ENCODE peak calls at places on chromosome X, in four cellular contexts. O is activated CD8-positive, alpha-beta memory T cell treated with anti-CD3 and anti-CD28 coated beads for 1 hour; W is mesendoderm; F is HT1080. X is an unnamed sample.

GRCh38 chrX:56800307-56800706 is 71.3 kb downstream of the NBDY start:
- DNase-seq in O (no peak), W (no peak), F (no peak), X (no peak)

GRCh38 chrX:20218809-20219505 is 47.8 kb downstream of the RPS6KA3 start:
- DNase-seq in O (no peak), W (peak), F (no peak), X (no peak)

GRCh38 chrX:154750301-154751120 is at the start of gene GAB3:
- DNase-seq in O (peak), W (peak), F (no peak), X (no peak)

GRCh38 chrX:29652484-29652883 is 562.9 kb upstream of the MAGEB2 start:
- DNase-seq in O (no peak), W (peak), F (peak), X (no peak)

GRCh38 chrX:41692162-41692749 is 3.5 kb downstream of the GPR34 start:
- DNase-seq in O (no peak), W (no peak), F (no peak), X (no peak)

GRCh38 chrX:154457491-154458115 is 478 bp upstream of the PLXNA3 start:
- DNase-seq in O (peak), W (peak), F (peak), X (no peak)

GRCh38 chrX:115606861-115607260 is 45.9 kb downstream of the PLS3 start:
- DNase-seq in O (no peak), W (peak), F (no peak), X (no peak)

GRCh38 chrX:30888526-30889146 is 418 bp downstream of the TAB3 start:
- DNase-seq in O (no peak), W (no peak), F (no peak), X (no peak)

GRCh38 chrX:14362731-14363130 is 166.6 kb upstream of the GLRA2 start:
- DNase-seq in O (no peak), W (no peak), F (peak), X (no peak)

GRCh38 chrX:46203115-46203514 is 342.1 kb downstream of the ZNF674 start:
- DNase-seq in O (no peak), W (no peak), F (no peak), X (no peak)

GRCh38 chrX:151962034-151962433 is 12.4 kb downstream of the GABRE start:
- DNase-seq in O (no peak), W (no peak), F (no peak), X (no peak)

GRCh38 chrX:19697416-19697815 is 182.1 kb upstream of the MAP3K15 start:
- DNase-seq in O (no peak), W (no peak), F (peak), X (no peak)

GRCh38 chrX:68927178-68927577 is 98.4 kb downstream of the EFNB1 start:
- DNase-seq in O (no peak), W (peak), F (no peak), X (no peak)

GRCh38 chrX:10231461-10231860 is 74.7 kb downstream of the CLCN4 start:
- DNase-seq in O (no peak), W (no peak), F (no peak), X (no peak)

GRCh38 chrX:69597399-69597798 is 18.5 kb upstream of the EDA start:
- DNase-seq in O (no peak), W (no peak), F (no peak), X (no peak)

GRCh38 chrX:10173331-10173900 is 16.6 kb downstream of the CLCN4 start:
- DNase-seq in O (no peak), W (peak), F (peak), X (peak)

GRCh38 chrX:123570011-123570590 is 162.8 kb downstream of the THOC2 start:
- DNase-seq in O (no peak), W (no peak), F (no peak), X (no peak)

GRCh38 chrX:16665089-16665488 is 15.1 kb downstream of the S100G start:
- DNase-seq in O (no peak), W (no peak), F (peak), X (no peak)

GRCh38 chrX:118730500-118731247 is 3.3 kb downstream of the IL13RA1 start:
- DNase-seq in O (no peak), W (peak), F (peak), X (no peak)

GRCh38 chrX:45851434-45851991 is 650.8 kb upstream of the DIPK2B start:
- DNase-seq in O (no peak), W (peak), F (peak), X (no peak)

GRCh38 chrX:114363346-114363745 is 220.5 kb upstream of the HTR2C start:
- DNase-seq in O (no peak), W (peak), F (no peak), X (no peak)

GRCh38 chrX:154487518-154488290 is 1.3 kb upstream of the UBL4A start:
- DNase-seq in O (no peak), W (no peak), F (no peak), X (no peak)

GRCh38 chrX:125012585-125012984 is 307.1 kb upstream of the TEX13C start:
- DNase-seq in O (no peak), W (no peak), F (no peak), X (no peak)

GRCh38 chrX:87006561-87006960 is 511.0 kb upstream of the KLHL4 start:
- DNase-seq in O (no peak), W (peak), F (no peak), X (no peak)

GRCh38 chrX:34528081-34528480 is 129.0 kb downstream of the TMEM47 start:
- DNase-seq in O (no peak), W (no peak), F (peak), X (no peak)

GRCh38 chrX:155086202-155086840 is 15.0 kb downstream of the BRCC3 start:
- DNase-seq in O (peak), W (peak), F (no peak), X (no peak)

GRCh38 chrX:51608766-51609165 is 9.9 kb downstream of the CENPVL3 start:
- DNase-seq in O (no peak), W (no peak), F (peak), X (no peak)

GRCh38 chrX:95218964-95219363 is 1465.7 kb upstream of the DIAPH2 start:
- DNase-seq in O (no peak), W (peak), F (no peak), X (no peak)

GRCh38 chrX:136768469-136769084 is 12.2 kb downstream of the ARHGEF6 start:
- DNase-seq in O (no peak), W (peak), F (peak), X (no peak)

GRCh38 chrX:38347136-38347535 is 5.3 kb upstream of the OTC start:
- DNase-seq in O (no peak), W (peak), F (peak), X (no peak)

GRCh38 chrX:115972717-115973116 is 197.8 kb upstream of the AGTR2 start:
- DNase-seq in O (no peak), W (peak), F (peak), X (no peak)

GRCh38 chrX:100297732-100298131 is 112.3 kb downstream of the PCDH19 start:
- DNase-seq in O (no peak), W (no peak), F (no peak), X (no peak)

GRCh38 chrX:153784325-153784967 is 3.6 kb downstream of the SRPK3 start:
- DNase-seq in O (no peak), W (no peak), F (no peak), X (no peak)